ENCODE peak calls at places on chromosomes 12 and 14, in ten cellular contexts. One of them, this sample, is unnamed.

GRCh38 chr14:52553002-52553670 is 500 bp downstream of the GPR137C start:
- DNase-seq in gastrocnemius medialis: no peak
- DNase-seq in DND-41: peak
- DNase-seq in tibial artery: peak
- DNase-seq in fibroblast of mammary gland: peak
- DNase-seq in upper lobe of right lung: peak
- DNase-seq in pancreas: peak
- DNase-seq in HL-60: no peak
- DNase-seq in endodermal cell: peak
- DNase-seq in glutamatergic neuron: peak
- DNase-seq in this sample: peak

GRCh38 chr14:96265387-96265786 is 9.4 kb downstream of the BDKRB1 start:
- DNase-seq in DND-41: no peak
- DNase-seq in fibroblast of mammary gland: no peak
- DNase-seq in endodermal cell: no peak
- DNase-seq in pancreas: no peak
- DNase-seq in upper lobe of right lung: no peak
- DNase-seq in tibial artery: no peak
- DNase-seq in HL-60: no peak
- DNase-seq in glutamatergic neuron: no peak
- DNase-seq in gastrocnemius medialis: no peak
- DNase-seq in this sample: no peak

GRCh38 chr14:62436256-62436655 is 609.0 kb downstream of the KCNH5 start:
- DNase-seq in tibial artery: no peak
- DNase-seq in fibroblast of mammary gland: no peak
- DNase-seq in DND-41: no peak
- DNase-seq in endodermal cell: no peak
- DNase-seq in upper lobe of right lung: no peak
- DNase-seq in gastrocnemius medialis: no peak
- DNase-seq in pancreas: no peak
- DNase-seq in glutamatergic neuron: no peak
- DNase-seq in HL-60: no peak
- DNase-seq in this sample: no peak

GRCh38 chr12:130591736-130592135 is 124.4 kb downstream of the RIMBP2 start:
- DNase-seq in endodermal cell: no peak
- DNase-seq in pancreas: no peak
- DNase-seq in glutamatergic neuron: no peak
- DNase-seq in gastrocnemius medialis: no peak
- DNase-seq in DND-41: no peak
- DNase-seq in tibial artery: no peak
- DNase-seq in fibroblast of mammary gland: no peak
- DNase-seq in upper lobe of right lung: no peak
- DNase-seq in HL-60: no peak
- DNase-seq in this sample: no peak

GRCh38 chr14:61889914-61890351 is 127.7 kb downstream of the SNAPC1 start:
- DNase-seq in endodermal cell: no peak
- DNase-seq in fibroblast of mammary gland: no peak
- DNase-seq in HL-60: no peak
- DNase-seq in glutamatergic neuron: no peak
- DNase-seq in pancreas: no peak
- DNase-seq in gastrocnemius medialis: no peak
- DNase-seq in tibial artery: no peak
- DNase-seq in DND-41: peak
- DNase-seq in upper lobe of right lung: no peak
- DNase-seq in this sample: peak

GRCh38 chr12:62907561-62907960 is 27.4 kb downstream of the PPM1H start:
- DNase-seq in fibroblast of mammary gland: no peak
- DNase-seq in endodermal cell: no peak
- DNase-seq in gastrocnemius medialis: no peak
- DNase-seq in glutamatergic neuron: no peak
- DNase-seq in pancreas: no peak
- DNase-seq in HL-60: no peak
- DNase-seq in upper lobe of right lung: no peak
- DNase-seq in DND-41: no peak
- DNase-seq in tibial artery: no peak
- DNase-seq in this sample: no peak

GRCh38 chr12:65631621-65632111 is 192.6 kb upstream of the HMGA2 start:
- DNase-seq in DND-41: no peak
- DNase-seq in upper lobe of right lung: no peak
- DNase-seq in fibroblast of mammary gland: peak
- DNase-seq in HL-60: no peak
- DNase-seq in endodermal cell: no peak
- DNase-seq in glutamatergic neuron: no peak
- DNase-seq in tibial artery: peak
- DNase-seq in pancreas: no peak
- DNase-seq in gastrocnemius medialis: peak
- DNase-seq in this sample: no peak

GRCh38 chr14:74973003-74973614 is 17.7 kb upstream of the PGF start:
- DNase-seq in gastrocnemius medialis: no peak
- DNase-seq in glutamatergic neuron: no peak
- DNase-seq in pancreas: no peak
- DNase-seq in tibial artery: peak
- DNase-seq in fibroblast of mammary gland: peak
- DNase-seq in endodermal cell: peak
- DNase-seq in HL-60: no peak
- DNase-seq in DND-41: peak
- DNase-seq in upper lobe of right lung: peak
- DNase-seq in this sample: no peak

GRCh38 chr14:34733245-34733644 is 18.9 kb upstream of the CFL2 start:
- DNase-seq in pancreas: no peak
- DNase-seq in glutamatergic neuron: no peak
- DNase-seq in endodermal cell: no peak
- DNase-seq in tibial artery: no peak
- DNase-seq in gastrocnemius medialis: no peak
- DNase-seq in fibroblast of mammary gland: no peak
- DNase-seq in DND-41: no peak
- DNase-seq in HL-60: no peak
- DNase-seq in upper lobe of right lung: no peak
- DNase-seq in this sample: no peak

GRCh38 chr12:24974216-24974615 is 25.3 kb upstream of the BCAT1 start:
- DNase-seq in tibial artery: no peak
- DNase-seq in endodermal cell: no peak
- DNase-seq in DND-41: no peak
- DNase-seq in upper lobe of right lung: no peak
- DNase-seq in fibroblast of mammary gland: no peak
- DNase-seq in pancreas: no peak
- DNase-seq in gastrocnemius medialis: no peak
- DNase-seq in HL-60: no peak
- DNase-seq in glutamatergic neuron: no peak
- DNase-seq in this sample: no peak

GRCh38 chr12:47004634-47005033 is 74.8 kb upstream of the PCED1B start:
- DNase-seq in pancreas: no peak
- DNase-seq in fibroblast of mammary gland: no peak
- DNase-seq in DND-41: no peak
- DNase-seq in gastrocnemius medialis: no peak
- DNase-seq in upper lobe of right lung: no peak
- DNase-seq in endodermal cell: no peak
- DNase-seq in tibial artery: no peak
- DNase-seq in HL-60: no peak
- DNase-seq in glutamatergic neuron: no peak
- DNase-seq in this sample: no peak

DNA sequence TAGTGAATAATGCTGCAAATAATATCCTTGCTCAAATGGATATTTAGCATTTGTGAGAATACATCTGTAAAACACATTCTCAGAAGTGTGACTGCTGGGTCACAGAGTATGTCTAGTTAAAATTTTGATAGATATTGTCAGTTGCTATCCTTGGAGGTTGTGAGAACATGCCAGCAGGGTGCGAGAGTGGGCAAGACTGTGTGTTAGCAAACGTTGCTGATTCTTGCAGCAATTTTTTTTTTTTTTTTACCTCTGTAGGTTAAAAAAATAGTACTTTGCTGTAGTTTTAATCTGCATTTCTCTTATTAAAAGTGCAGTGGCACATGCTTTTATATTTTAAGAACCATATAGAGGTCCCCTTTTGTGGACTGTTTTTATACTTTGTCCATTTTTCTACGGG is 4.5 kb upstream of the NYNRIN start:
- DNase-seq in upper lobe of right lung: no peak
- DNase-seq in fibroblast of mammary gland: no peak
- DNase-seq in HL-60: no peak
- DNase-seq in tibial artery: no peak
- DNase-seq in DND-41: no peak
- DNase-seq in pancreas: no peak
- DNase-seq in endodermal cell: no peak
- DNase-seq in gastrocnemius medialis: no peak
- DNase-seq in glutamatergic neuron: no peak
- DNase-seq in this sample: no peak
- TF ChIP-seq CTCF in upper lobe of right lung: no peak
- TF ChIP-seq CTCF in fibroblast of mammary gland: no peak
- TF ChIP-seq CTCF in HL-60: no peak
- TF ChIP-seq CTCF in tibial artery: no peak
- TF ChIP-seq CTCF in DND-41: no peak
- TF ChIP-seq CTCF in pancreas: no peak
- TF ChIP-seq CTCF in endodermal cell: peak
- TF ChIP-seq CTCF in gastrocnemius medialis: no peak
- TF ChIP-seq CTCF in glutamatergic neuron: no peak
- TF ChIP-seq CTCF in this sample: no peak

GRCh38 chr12:49623142-49623899 is at the start of gene PRPF40B:
- DNase-seq in fibroblast of mammary gland: peak
- DNase-seq in tibial artery: peak
- DNase-seq in HL-60: peak
- DNase-seq in upper lobe of right lung: peak
- DNase-seq in pancreas: peak
- DNase-seq in gastrocnemius medialis: peak
- DNase-seq in glutamatergic neuron: peak
- DNase-seq in endodermal cell: peak
- DNase-seq in DND-41: peak
- DNase-seq in this sample: peak
- TF ChIP-seq CTCF in fibroblast of mammary gland: no peak
- TF ChIP-seq CTCF in tibial artery: peak
- TF ChIP-seq CTCF in HL-60: peak
- TF ChIP-seq CTCF in upper lobe of right lung: peak
- TF ChIP-seq CTCF in pancreas: peak
- TF ChIP-seq CTCF in gastrocnemius medialis: peak
- TF ChIP-seq CTCF in glutamatergic neuron: peak
- TF ChIP-seq CTCF in endodermal cell: peak
- TF ChIP-seq CTCF in DND-41: peak
- TF ChIP-seq CTCF in this sample: peak

DNA sequence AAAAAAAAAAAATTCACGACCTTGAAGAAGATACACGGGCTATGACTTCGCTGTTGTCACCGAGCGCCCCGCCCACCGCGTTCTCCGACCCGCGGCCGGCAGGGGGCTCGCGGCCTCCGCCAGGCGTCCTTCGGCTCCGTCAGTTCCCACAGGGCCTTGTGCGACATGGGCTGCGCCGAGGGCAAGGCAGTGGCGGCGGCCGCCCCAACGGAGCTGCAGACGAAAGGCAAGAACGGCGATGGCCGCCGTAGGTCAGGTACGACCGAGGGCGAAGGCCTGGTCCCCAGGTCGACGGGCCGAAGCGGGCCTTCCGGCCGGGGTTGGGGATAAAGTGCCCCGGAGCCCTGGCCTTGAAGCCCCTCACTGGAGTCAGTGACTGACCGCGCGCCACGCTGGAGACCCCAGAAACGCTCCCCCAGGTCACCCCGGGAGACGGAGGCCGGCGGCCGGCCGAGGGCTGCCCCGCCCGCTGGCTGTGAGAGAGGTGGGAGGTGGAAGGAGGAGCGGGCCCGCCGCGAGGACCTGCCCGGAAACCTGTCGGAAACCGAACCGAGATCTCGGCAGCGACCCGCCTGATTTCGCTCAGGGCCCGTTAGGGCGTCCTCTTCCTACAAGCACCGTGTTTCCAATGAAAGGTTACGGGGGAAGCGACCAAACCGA is at the start of gene TXNRD1:
- DNase-seq in gastrocnemius medialis: peak
- DNase-seq in upper lobe of right lung: peak
- DNase-seq in endodermal cell: peak
- DNase-seq in pancreas: peak
- DNase-seq in glutamatergic neuron: peak
- DNase-seq in DND-41: no peak
- DNase-seq in tibial artery: peak
- DNase-seq in HL-60: peak
- DNase-seq in fibroblast of mammary gland: peak
- DNase-seq in this sample: peak
- TF ChIP-seq CTCF in gastrocnemius medialis: peak
- TF ChIP-seq CTCF in upper lobe of right lung: peak
- TF ChIP-seq CTCF in endodermal cell: peak
- TF ChIP-seq CTCF in pancreas: peak
- TF ChIP-seq CTCF in glutamatergic neuron: peak
- TF ChIP-seq CTCF in DND-41: no peak
- TF ChIP-seq CTCF in tibial artery: peak
- TF ChIP-seq CTCF in HL-60: peak
- TF ChIP-seq CTCF in fibroblast of mammary gland: peak
- TF ChIP-seq CTCF in this sample: peak

GRCh38 chr12:101570022-101570421 is 24.7 kb upstream of the MYBPC1 start:
- DNase-seq in upper lobe of right lung: no peak
- DNase-seq in endodermal cell: no peak
- DNase-seq in pancreas: no peak
- DNase-seq in gastrocnemius medialis: no peak
- DNase-seq in HL-60: no peak
- DNase-seq in DND-41: no peak
- DNase-seq in fibroblast of mammary gland: peak
- DNase-seq in glutamatergic neuron: no peak
- DNase-seq in tibial artery: no peak
- DNase-seq in this sample: peak
- TF ChIP-seq CTCF in upper lobe of right lung: peak
- TF ChIP-seq CTCF in endodermal cell: peak
- TF ChIP-seq CTCF in pancreas: no peak
- TF ChIP-seq CTCF in gastrocnemius medialis: peak
- TF ChIP-seq CTCF in HL-60: no peak
- TF ChIP-seq CTCF in DND-41: peak
- TF ChIP-seq CTCF in fibroblast of mammary gland: peak
- TF ChIP-seq CTCF in glutamatergic neuron: no peak
- TF ChIP-seq CTCF in tibial artery: peak
- TF ChIP-seq CTCF in this sample: no peak

DNA sequence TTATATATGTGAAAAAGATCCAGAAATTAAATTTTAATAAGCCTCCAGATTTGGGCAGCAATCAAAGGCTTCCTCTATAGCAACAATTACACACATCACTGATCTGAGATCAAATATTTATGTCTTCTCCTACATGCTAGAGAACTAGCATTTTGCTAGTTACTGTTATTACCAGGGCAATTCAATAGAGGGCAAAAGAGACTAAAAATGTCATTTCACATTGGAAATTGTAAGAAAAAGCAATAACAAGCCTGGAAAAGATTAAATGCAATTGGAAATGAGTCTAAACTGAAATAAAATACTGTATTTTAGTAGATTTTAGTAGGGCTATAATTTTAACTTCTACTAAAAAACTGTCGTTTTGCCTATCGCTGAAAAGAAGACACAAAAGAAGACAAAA is 32.6 kb upstream of the ANO6 start:
- DNase-seq in glutamatergic neuron: no peak
- DNase-seq in tibial artery: no peak
- DNase-seq in endodermal cell: no peak
- DNase-seq in DND-41: no peak
- DNase-seq in gastrocnemius medialis: no peak
- DNase-seq in HL-60: no peak
- DNase-seq in upper lobe of right lung: no peak
- DNase-seq in pancreas: no peak
- DNase-seq in fibroblast of mammary gland: peak
- DNase-seq in this sample: no peak
- TF ChIP-seq CTCF in glutamatergic neuron: no peak
- TF ChIP-seq CTCF in tibial artery: peak
- TF ChIP-seq CTCF in endodermal cell: peak
- TF ChIP-seq CTCF in DND-41: peak
- TF ChIP-seq CTCF in gastrocnemius medialis: no peak
- TF ChIP-seq CTCF in HL-60: no peak
- TF ChIP-seq CTCF in upper lobe of right lung: peak
- TF ChIP-seq CTCF in pancreas: no peak
- TF ChIP-seq CTCF in fibroblast of mammary gland: peak
- TF ChIP-seq CTCF in this sample: no peak